ENCODE peak calls at places on chromosome 11, in eight cellular contexts. Q is pancreas, C is lower lobe of right lung, A is psoas muscle, W is heart left ventricle, H is fibroblast of lung, P is thoracic aorta, J is SK-N-SH. R is an unnamed sample.
A peak's percentile ranks its signal among the peaks of the same experiment; 100 is the strongest.

GRCh38 chr11:134340354-134340964 is 8.7 kb downstream of the GLB1L2 start:
- DNase-seq in Q (no peak), C (no peak), A (no peak), W (no peak), H (no peak), P (no peak), J (no peak), R (no peak)

GRCh38 chr11:106998644-106999043 is 19.6 kb downstream of the GUCY1A2 start:
- DNase-seq in Q (no peak), C (no peak), A (no peak), W (no peak), H (no peak), P (no peak), J (no peak), R (no peak)

GRCh38 chr11:12995211-12995610 is 13.9 kb upstream of the RASSF10 start:
- DNase-seq in Q (no peak), C (no peak), A (no peak), W (no peak), H (peak; percentile 78), P (no peak), J (no peak), R (no peak)

GRCh38 chr11:126355926-126356897 is 726 bp downstream of the ST3GAL4 start:
- DNase-seq in Q (no peak), C (peak; percentile 66), A (peak; percentile 47), W (peak; percentile 69), H (peak; percentile 20), P (no peak), J (peak; percentile 58), R (peak; percentile 79)

GRCh38 chr11:45745065-45745811 is 59.7 kb upstream of the SLC35C1 start:
- DNase-seq in Q (no peak), C (no peak), A (peak; percentile 63), W (peak; percentile 81), H (no peak), P (no peak), J (no peak), R (no peak)

GRCh38 chr11:89119426-89119825 is 53.6 kb upstream of the GRM5 start:
- DNase-seq in Q (no peak), C (no peak), A (no peak), W (no peak), H (peak; percentile 24), P (no peak), J (no peak), R (no peak)

GRCh38 chr11:132318421-132319157 is 948.2 kb downstream of the NTM start:
- DNase-seq in Q (no peak), C (no peak), A (no peak), W (no peak), H (peak; percentile 82), P (no peak), J (no peak), R (no peak)

GRCh38 chr11:2314136-2314524 is 12.3 kb downstream of the TSPAN32 start:
- DNase-seq in Q (peak; percentile 70), C (peak; percentile 44), A (no peak), W (peak; percentile 27), H (no peak), P (no peak), J (no peak), R (no peak)

GRCh38 chr11:6579681-6580080 is 23.7 kb downstream of the RRP8 start:
- DNase-seq in Q (no peak), C (no peak), A (no peak), W (no peak), H (no peak), P (no peak), J (no peak), R (no peak)

GRCh38 chr11:32088117-32088941 is 2.5 kb upstream of the RCN1 start:
- DNase-seq in Q (no peak), C (no peak), A (no peak), W (peak; percentile 61), H (peak; percentile 95), P (peak; percentile 69), J (peak; percentile 17), R (peak; percentile 53)
- H3K27ac ChIP-seq in Q (no peak overlapping the region), C (no peak overlapping the region), A (no peak overlapping the region), W (peak overlapping the region; percentile 38), H (peak overlapping the region; percentile 76), P (peak overlapping the region; percentile 67), J (peak overlapping the region; percentile 13), R (no peak overlapping the region)

GRCh38 chr11:68354181-68354872 is 41.9 kb downstream of the LRP5 start:
- DNase-seq in Q (peak; percentile 92), C (peak; percentile 91), A (peak; percentile 87), W (peak; percentile 92), H (peak; percentile 99), P (peak; percentile 74), J (no peak), R (peak; percentile 95)
- TF ChIP-seq CTCF in Q (no peak), C (no peak), A (no peak), W (no peak), H (no peak), P (no peak), J (no peak), R (no peak)

GRCh38 chr11:78170413-78170812 is 18.0 kb downstream of the KCTD21 start:
- DNase-seq in Q (no peak), C (no peak), A (no peak), W (no peak), H (no peak), P (no peak), J (no peak), R (no peak)

GRCh38 chr11:78166832-78167469 is 21.5 kb downstream of the KCTD21 start:
- DNase-seq in Q (no peak), C (no peak), A (no peak), W (no peak), H (no peak), P (no peak), J (no peak), R (no peak)

GRCh38 chr11:78170874-78171549 is 17.4 kb downstream of the KCTD21 start:
- DNase-seq in Q (no peak), C (no peak), A (no peak), W (no peak), H (no peak), P (no peak), J (no peak), R (no peak)

GRCh38 chr11:78171951-78172350 is 16.5 kb downstream of the KCTD21 start:
- DNase-seq in Q (no peak), C (no peak), A (no peak), W (no peak), H (no peak), P (no peak), J (no peak), R (no peak)

DNA sequence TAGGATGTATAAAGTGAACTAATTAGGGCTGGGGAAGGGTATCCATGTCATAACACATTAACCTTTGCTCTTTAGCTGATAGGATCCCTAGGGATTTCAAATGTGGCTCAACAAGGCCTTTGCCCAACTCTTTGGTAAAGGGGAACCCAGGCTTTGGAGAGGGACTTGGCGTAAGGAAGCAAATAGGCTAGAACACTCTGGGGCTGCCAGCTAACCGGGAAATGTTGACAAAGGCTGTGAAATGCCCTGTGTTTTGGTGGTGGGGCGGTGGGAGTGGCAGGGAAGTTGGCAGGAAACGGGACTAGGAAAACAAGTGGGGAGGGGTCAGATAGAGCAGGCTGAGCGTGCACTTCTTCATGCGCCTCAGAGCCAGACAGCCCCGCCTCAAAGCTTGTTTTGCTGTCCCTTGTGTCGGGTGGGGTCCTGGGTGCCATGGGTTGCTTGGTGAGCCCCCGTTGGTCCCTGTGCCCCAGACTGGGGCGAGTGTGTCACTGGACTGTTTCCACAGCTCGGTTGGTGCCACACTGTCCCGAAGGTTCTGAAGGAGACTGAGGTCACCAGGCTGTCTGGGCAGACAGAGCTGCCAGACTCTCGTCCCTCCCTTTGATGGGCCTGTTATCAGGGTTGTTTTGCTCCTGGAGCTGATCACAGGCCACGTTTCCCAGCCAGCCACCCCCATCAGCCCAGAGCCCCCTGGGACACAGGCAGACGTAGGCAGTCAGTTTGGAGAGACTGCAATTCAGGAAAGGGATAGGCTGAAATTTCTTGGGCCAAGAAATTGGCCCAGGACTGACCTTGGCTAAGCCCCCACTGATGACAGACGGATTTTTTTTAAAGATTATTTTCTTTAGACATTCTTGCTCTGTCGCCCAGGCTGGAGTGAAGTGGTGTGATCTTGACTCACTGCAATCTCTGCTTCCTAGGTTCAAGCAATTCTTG is 19.6 kb downstream of the KCTD21 start:
- DNase-seq in Q (no peak), C (peak; percentile 52), A (peak; percentile 87), W (peak; percentile 92), H (peak; percentile 87), P (peak; percentile 89), J (peak; percentile 75), R (peak; percentile 92)
- H3K4me3 ChIP-seq in Q (no peak overlapping the region), C (peak overlapping the region; percentile 6), A (no peak overlapping the region), W (no peak overlapping the region), H (no peak overlapping the region), P (peak overlapping the region; percentile 19), J (no peak overlapping the region), R (no peak overlapping the region)

GRCh38 chr11:64225608-64226506 is at the start of the genes NUDT22 and TRPT1:
- DNase-seq in Q (peak; percentile 96), C (peak; percentile 92), A (peak; percentile 92), W (peak; percentile 96), H (peak; percentile 72), P (no peak), J (peak; percentile 97), R (peak; percentile 89)

GRCh38 chr11:64226507-64227051 is 505 bp downstream of the NUDT22 start:
- DNase-seq in Q (peak; percentile 88), C (peak; percentile 80), A (peak; percentile 69), W (peak; percentile 80), H (no peak), P (no peak), J (peak; percentile 76), R (peak; percentile 53)

GRCh38 chr11:64229090-64229958 is 1.0 kb upstream of the DNAJC4 start:
- DNase-seq in Q (no peak), C (no peak), A (no peak), W (peak; percentile 28), H (no peak), P (no peak), J (no peak), R (no peak)

GRCh38 chr11:64229959-64230208 is 464 bp upstream of the DNAJC4 start:
- DNase-seq in Q (no peak), C (no peak), A (no peak), W (peak; percentile 55), H (no peak), P (no peak), J (no peak), R (no peak)

GRCh38 chr11:64227405-64227956 is 1.4 kb downstream of the NUDT22 start:
- DNase-seq in Q (peak; percentile 70), C (no peak), A (no peak), W (peak; percentile 30), H (peak; percentile 27), P (no peak), J (no peak), R (no peak)
- H3K27ac ChIP-seq in Q (peak overlapping the region; percentile 85), C (peak overlapping the region; percentile 96), A (peak overlapping the region; percentile 91), W (peak overlapping the region; percentile 89), H (no peak overlapping the region), P (peak overlapping the region; percentile 93), J (no peak overlapping the region), R (peak overlapping the region; percentile 83)

GRCh38 chr11:42410251-42410956 is 901.4 kb upstream of the API5 start:
- DNase-seq in Q (no peak), C (no peak), A (no peak), W (no peak), H (peak; percentile 64), P (no peak), J (no peak), R (no peak)

DNA sequence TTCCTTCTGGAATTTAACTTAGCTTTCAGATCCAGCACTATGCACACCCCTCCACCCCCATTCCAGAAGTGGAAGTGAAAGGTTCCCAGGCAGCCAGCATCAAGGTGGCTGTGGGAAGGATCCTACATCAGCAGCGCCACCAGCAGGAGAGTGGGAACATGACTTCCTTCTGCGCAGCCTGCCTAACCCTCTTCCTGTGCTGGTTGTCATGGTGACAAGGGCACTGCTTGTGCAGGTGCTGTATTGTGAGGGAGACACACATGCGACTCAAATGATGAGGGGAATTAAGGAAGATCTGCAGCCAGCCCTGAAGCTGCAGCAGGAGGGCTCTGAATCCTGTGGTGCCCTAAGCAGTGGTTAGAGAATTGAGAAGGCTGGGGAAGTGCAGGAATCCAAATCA is 904.4 kb upstream of the API5 start:
- DNase-seq in Q (no peak), C (no peak), A (no peak), W (no peak), H (peak; percentile 27), P (no peak), J (peak; percentile 25), R (peak; percentile 9)
- TF ChIP-seq CTCF in Q (no peak), C (no peak), A (no peak), W (no peak), H (no peak), P (no peak), J (no peak), R (peak; percentile 40)